ENCODE peak calls at places on chromosome 19, in eight cellular contexts. J is IMR-90, Z is GM12891, O is endothelial cell of umbilical vein, C is uterus, Q is K562, P is tibial nerve, S is lower leg skin. T is an unnamed sample.

GRCh38 chr19:7902796-7903243 is 857 bp upstream of the MAP2K7 start:
- DNase-seq in Z (no peak), P (no peak), S (no peak), C (peak; percentile 39), O (no peak), J (no peak), Q (no peak), T (no peak)

GRCh38 chr19:1146858-1147780 is 26.9 kb downstream of the SBNO2 start:
- DNase-seq in P (no peak), S (no peak), Q (no peak), O (no peak), Z (no peak), J (no peak), C (no peak), T (no peak)

GRCh38 chr19:29294343-29294811 is 81.4 kb upstream of the UQCRFS1 start:
- DNase-seq in O (no peak), Q (no peak), C (no peak), J (peak; percentile 21), Z (no peak), S (peak; percentile 25), P (no peak), T (no peak)

GRCh38 chr19:16559896-16560295 is 12.3 kb downstream of the SLC35E1 start:
- DNase-seq in Q (no peak), J (no peak), S (no peak), P (no peak), Z (no peak), C (no peak), O (peak; percentile 12), T (no peak)

GRCh38 chr19:19615086-19615485 is 3.4 kb downstream of the PBX4 start:
- DNase-seq in J (peak; percentile 46), P (no peak), C (no peak), Q (no peak), Z (no peak), S (no peak), O (no peak), T (no peak)

GRCh38 chr19:45125360-45125759 is 32.4 kb downstream of the PPP1R37 start:
- DNase-seq in Q (no peak), C (no peak), O (no peak), J (no peak), S (no peak), Z (no peak), P (no peak), T (no peak)

GRCh38 chr19:39038098-39038497 is 5.7 kb upstream of the FBXO27 start:
- DNase-seq in S (no peak), Z (no peak), C (peak; percentile 18), Q (peak; percentile 76), J (peak; percentile 25), P (no peak), O (peak; percentile 55), T (no peak)

GRCh38 chr19:11160119-11160768 is 4.7 kb upstream of the SPC24 start:
- DNase-seq in Z (no peak), O (peak; percentile 49), S (no peak), C (no peak), P (no peak), Q (peak; percentile 57), J (peak; percentile 73), T (no peak)

GRCh38 chr19:40582467-40582866 is 5.8 kb downstream of the SHKBP1 start:
- DNase-seq in J (no peak), S (no peak), P (no peak), O (no peak), Z (no peak), C (no peak), Q (no peak), T (no peak)

GRCh38 chr19:38792250-38793111 is 3.5 kb downstream of the LGALS7B start:
- DNase-seq in J (no peak), Q (no peak), C (no peak), S (peak; percentile 92), O (no peak), Z (no peak), P (no peak), T (no peak)

GRCh38 chr19:44948763-44949374 is 3.0 kb downstream of the APOC2 start:
- DNase-seq in Z (no peak), S (no peak), Q (no peak), J (no peak), C (no peak), O (no peak), P (no peak), T (no peak)

GRCh38 chr19:14059093-14059480 is 2.8 kb downstream of the PALM3 start:
- DNase-seq in O (no peak), S (peak; percentile 80), Z (peak; percentile 57), J (no peak), P (no peak), C (no peak), Q (peak; percentile 61), T (no peak)

GRCh38 chr19:44341794-44342193 is 14.7 kb downstream of the ZNF112 start:
- DNase-seq in Q (no peak), Z (no peak), S (no peak), P (no peak), C (no peak), O (no peak), J (no peak), T (no peak)

GRCh38 chr19:15154002-15154612 is 46.7 kb downstream of the NOTCH3 start:
- DNase-seq in P (no peak), O (peak; percentile 52), S (no peak), Z (no peak), J (peak; percentile 53), Q (peak; percentile 72), C (no peak), T (no peak)

DNA sequence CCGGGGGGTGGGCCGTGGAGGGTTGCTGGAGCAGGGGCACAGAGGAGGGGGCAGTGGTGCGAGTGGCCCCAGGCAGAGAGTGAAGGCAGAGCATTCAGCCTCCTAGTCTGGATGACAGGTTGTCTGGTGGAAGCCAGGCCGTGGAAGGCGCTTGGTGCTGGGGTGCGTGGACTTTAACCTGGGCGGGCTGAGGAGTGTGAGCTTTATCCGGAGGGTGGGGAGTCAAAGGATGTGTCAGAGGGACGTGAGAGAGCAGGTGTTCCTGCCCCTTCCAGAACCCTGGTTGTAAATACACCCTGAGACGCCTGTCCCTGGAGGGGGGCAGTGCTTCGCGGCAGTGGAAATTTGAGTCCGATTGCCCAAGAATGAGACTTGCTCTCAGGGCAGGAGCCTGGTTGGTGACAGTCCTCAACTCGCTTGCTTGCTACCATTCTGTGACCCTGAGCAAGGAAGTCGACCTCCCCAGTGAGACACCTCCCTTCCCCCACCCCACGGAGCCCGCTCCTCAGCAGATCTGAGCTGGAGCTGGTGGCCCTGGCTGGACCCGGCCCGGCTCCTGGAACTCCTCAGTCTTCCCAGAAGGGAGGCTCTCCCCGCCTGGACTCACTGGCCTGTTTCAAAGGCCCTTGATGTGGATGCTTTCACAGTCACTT is 2.3 kb downstream of the SPPL2B start:
- DNase-seq in P (no peak), S (no peak), C (no peak), O (no peak), J (no peak), Z (no peak), Q (no peak), T (no peak)
- TF ChIP-seq POLR2A in P (no peak), S (no peak), C (no peak), O (no peak), J (no peak), Z (no peak), Q (no peak), T (no peak)

DNA sequence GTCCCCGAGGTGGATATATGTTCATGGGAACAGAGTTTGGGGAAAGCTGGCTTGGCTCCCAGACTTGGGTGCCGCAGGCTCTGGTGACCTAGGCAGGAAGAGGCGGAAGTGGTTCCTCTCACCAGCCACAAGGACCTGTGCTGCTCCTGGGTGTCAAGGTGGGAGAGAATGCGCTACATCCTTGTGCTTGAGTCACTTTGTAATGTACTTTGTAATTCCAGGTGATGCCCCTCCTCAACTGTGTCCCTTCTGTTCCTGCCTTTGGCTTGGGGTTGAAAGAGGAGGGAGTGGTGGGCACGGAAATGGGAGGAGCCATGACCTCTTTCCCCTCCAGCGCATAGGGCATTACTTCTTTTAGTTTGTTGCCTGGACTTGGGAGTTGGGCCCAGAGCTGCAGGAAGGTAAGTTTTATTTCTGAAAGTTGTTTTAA is 10.9 kb downstream of the GARRE1 start:
- DNase-seq in J (no peak), Q (no peak), S (peak; percentile 86), O (peak; percentile 48), P (no peak), Z (no peak), C (no peak), T (no peak)
- TF ChIP-seq POLR2A in J (no peak), Q (no peak), S (no peak), O (peak; percentile 18), P (no peak), Z (no peak), C (peak; percentile 16), T (no peak)

DNA sequence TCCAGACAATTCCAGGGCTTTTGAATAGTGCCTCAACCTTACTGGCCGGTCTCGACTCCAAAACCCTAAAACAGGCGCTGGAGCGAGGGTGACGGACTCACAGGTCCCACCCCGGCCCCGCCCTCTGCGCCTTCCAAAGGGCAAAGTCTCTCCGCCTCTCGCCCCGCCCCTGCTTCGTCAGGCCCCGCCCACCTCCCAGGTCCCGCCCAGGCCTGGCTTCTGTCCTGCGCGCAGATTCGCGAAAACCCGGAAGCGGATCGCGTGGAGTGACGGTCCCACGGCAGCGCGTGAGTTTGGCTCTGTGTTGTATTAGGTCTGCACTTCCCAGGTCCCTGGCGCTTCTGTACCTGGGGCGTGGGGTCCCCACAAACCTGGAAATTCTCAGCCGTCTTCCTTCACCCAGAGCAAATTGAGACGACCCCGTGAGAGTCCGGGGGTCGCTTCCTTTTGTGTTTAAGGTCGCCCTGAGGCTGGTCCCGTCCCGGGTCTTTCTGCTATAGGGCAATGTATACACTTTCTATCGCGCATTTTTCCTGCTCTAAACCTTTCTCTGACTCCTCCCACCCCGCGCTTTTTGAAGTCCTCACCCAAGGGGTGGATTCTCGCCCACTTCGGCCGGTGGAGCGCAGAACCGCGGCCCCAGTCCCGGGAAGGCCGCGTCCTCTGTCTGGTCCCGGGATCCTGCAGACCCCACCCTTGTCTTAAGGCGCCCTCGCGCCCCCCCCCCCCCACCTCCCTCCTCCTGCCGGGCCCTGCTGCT is at the start of gene ZNF813:
- DNase-seq in S (peak; percentile 99), Z (peak; percentile 88), J (peak; percentile 76), C (peak; percentile 94), O (peak; percentile 89), P (peak; percentile 94), Q (peak; percentile 96), T (peak; percentile 74)
- TF ChIP-seq POLR2A in S (no peak), Z (peak; percentile 71), J (peak; percentile 34), C (peak; percentile 44), O (peak; percentile 71), P (peak; percentile 34), Q (peak; percentile 84), T (peak; percentile 66)

GRCh38 chr19:58379276-58379675 is 1.6 kb downstream of the ZNF837 start:
- DNase-seq in O (no peak), P (no peak), Z (no peak), S (no peak), J (no peak), Q (no peak), C (no peak), T (no peak)
- TF ChIP-seq POLR2A in O (no peak), P (no peak), Z (no peak), S (no peak), J (no peak), Q (no peak), C (no peak), T (no peak)